ENCODE peak calls at places on chromosome 9, in four cellular contexts. D is uterus, L is Peyer's patch, E is A549. H is an unnamed sample.

GRCh38 chr9:126688617-126689016 is 74.9 kb downstream of the LMX1B start:
- DNase-seq in D (no peak), L (no peak), E (no peak), H (no peak)

GRCh38 chr9:2260401-2261306 is 245.5 kb downstream of the SMARCA2 start:
- DNase-seq in D (no peak), L (no peak), E (peak; percentile 51), H (no peak)

GRCh38 chr9:86405926-86406325 is 51.7 kb upstream of the TUT7 start:
- DNase-seq in D (peak; percentile 55), L (no peak), E (peak; percentile 45), H (peak; percentile 90)

GRCh38 chr9:120852240-120853018 is 9.7 kb upstream of the PSMD5 start:
- DNase-seq in D (no peak), L (no peak), E (no peak), H (no peak)

GRCh38 chr9:83962165-83962564 is 17.9 kb downstream of the HNRNPK start:
- DNase-seq in D (no peak), L (no peak), E (no peak), H (no peak)

GRCh38 chr9:133953976-133954709 is 38.0 kb downstream of the VAV2 start:
- DNase-seq in D (no peak), L (no peak), E (no peak), H (no peak)

GRCh38 chr9:127971357-127972315 is 9.2 kb downstream of the EEIG1 start:
- DNase-seq in D (peak; percentile 55), L (peak; percentile 49), E (no peak), H (no peak)

GRCh38 chr9:101093620-101094019 is 65.1 kb downstream of the PLPPR1 start:
- DNase-seq in D (no peak), L (no peak), E (no peak), H (no peak)

GRCh38 chr9:76657265-76657664 is 107.0 kb upstream of the PCA3 start:
- DNase-seq in D (no peak), L (no peak), E (no peak), H (no peak)

GRCh38 chr9:37915911-37916470 is 12.1 kb upstream of the SLC25A51 start:
- DNase-seq in D (no peak), L (no peak), E (no peak), H (no peak)

GRCh38 chr9:105114318-105114717 is 130.1 kb upstream of the SLC44A1 start:
- DNase-seq in D (no peak), L (no peak), E (no peak), H (no peak)

GRCh38 chr9:120876842-120877240 is at the start of gene PHF19:
- DNase-seq in D (no peak), L (peak; percentile 65), E (peak; percentile 78), H (no peak)

GRCh38 chr9:12185856-12186255 is 507.3 kb upstream of the TYRP1 start:
- DNase-seq in D (no peak), L (no peak), E (no peak), H (no peak)

GRCh38 chr9:98215821-98216220 is 23.4 kb upstream of the CORO2A start:
- DNase-seq in D (no peak), L (no peak), E (peak; percentile 70), H (no peak)

GRCh38 chr9:121133104-121133816 is 58.5 kb downstream of the CNTRL start:
- DNase-seq in D (no peak), L (peak; percentile 52), E (no peak), H (no peak)

GRCh38 chr9:5448016-5448415 is 2.3 kb upstream of the CD274 start:
- DNase-seq in D (no peak), L (no peak), E (no peak), H (no peak)

GRCh38 chr9:5449521-5450359 is 602 bp upstream of the CD274 start:
- DNase-seq in D (no peak), L (no peak), E (no peak), H (no peak)

GRCh38 chr9:5448461-5448860 is 1.9 kb upstream of the CD274 start:
- DNase-seq in D (no peak), L (no peak), E (no peak), H (no peak)

GRCh38 chr9:5452286-5452609 is 1.9 kb downstream of the CD274 start:
- DNase-seq in D (no peak), L (no peak), E (no peak), H (no peak)

GRCh38 chr9:5450360-5451051 is at the start of gene CD274:
- DNase-seq in D (peak; percentile 86), L (peak; percentile 95), E (peak; percentile 70), H (peak; percentile 94)
- TF ChIP-seq POLR2A in D (peak; percentile 55), L (peak; percentile 69), E (peak; percentile 44), H (no peak)

GRCh38 chr9:74016004-74016403 is 481.1 kb upstream of the RORB start:
- DNase-seq in D (no peak), L (no peak), E (no peak), H (no peak)
- TF ChIP-seq POLR2A in D (no peak), L (no peak), E (no peak), H (no peak)

DNA sequence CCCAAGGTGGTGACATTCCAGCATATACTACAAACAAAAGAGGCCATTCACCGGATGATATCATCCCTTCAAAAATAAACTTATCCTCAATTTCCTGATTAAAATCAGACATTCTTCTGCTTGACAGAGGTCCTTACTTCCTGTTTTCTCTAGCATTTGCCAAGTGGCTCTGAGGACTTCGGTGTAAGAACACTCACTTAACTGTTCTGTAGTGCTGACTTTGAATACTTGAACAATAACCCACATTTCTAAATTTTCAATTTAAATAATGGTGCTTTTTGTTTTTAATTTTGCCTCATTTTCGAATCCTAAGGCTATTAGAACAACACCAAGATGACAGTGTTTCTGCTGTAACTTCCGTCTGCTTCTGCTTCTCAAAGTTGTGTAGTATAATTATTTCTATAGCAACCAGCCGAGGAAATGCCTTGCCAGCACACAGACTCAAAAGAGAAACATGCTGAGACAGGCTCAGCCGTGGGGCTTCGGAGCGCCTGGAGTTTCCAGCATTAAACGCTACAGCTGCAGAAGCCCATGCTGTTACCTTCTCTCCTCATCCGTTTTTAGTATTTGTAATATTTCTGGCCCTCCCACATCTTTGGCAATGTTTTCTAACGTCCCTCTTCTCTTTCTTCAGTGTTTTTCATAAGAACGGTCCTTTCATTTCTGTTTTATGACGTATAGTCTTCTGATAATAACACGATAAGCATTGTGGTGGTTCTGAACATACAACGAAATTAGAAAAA is 19.5 kb upstream of the ANXA1 start:
- DNase-seq in D (peak; percentile 78), L (peak; percentile 66), E (no peak), H (no peak)
- TF ChIP-seq POLR2A in D (peak; percentile 36), L (peak; percentile 45), E (no peak), H (no peak)

GRCh38 chr9:72394061-72394460 is 29.1 kb upstream of the ZFAND5 start:
- DNase-seq in D (no peak), L (no peak), E (no peak), H (no peak)
- TF ChIP-seq POLR2A in D (no peak), L (no peak), E (no peak), H (no peak)

DNA sequence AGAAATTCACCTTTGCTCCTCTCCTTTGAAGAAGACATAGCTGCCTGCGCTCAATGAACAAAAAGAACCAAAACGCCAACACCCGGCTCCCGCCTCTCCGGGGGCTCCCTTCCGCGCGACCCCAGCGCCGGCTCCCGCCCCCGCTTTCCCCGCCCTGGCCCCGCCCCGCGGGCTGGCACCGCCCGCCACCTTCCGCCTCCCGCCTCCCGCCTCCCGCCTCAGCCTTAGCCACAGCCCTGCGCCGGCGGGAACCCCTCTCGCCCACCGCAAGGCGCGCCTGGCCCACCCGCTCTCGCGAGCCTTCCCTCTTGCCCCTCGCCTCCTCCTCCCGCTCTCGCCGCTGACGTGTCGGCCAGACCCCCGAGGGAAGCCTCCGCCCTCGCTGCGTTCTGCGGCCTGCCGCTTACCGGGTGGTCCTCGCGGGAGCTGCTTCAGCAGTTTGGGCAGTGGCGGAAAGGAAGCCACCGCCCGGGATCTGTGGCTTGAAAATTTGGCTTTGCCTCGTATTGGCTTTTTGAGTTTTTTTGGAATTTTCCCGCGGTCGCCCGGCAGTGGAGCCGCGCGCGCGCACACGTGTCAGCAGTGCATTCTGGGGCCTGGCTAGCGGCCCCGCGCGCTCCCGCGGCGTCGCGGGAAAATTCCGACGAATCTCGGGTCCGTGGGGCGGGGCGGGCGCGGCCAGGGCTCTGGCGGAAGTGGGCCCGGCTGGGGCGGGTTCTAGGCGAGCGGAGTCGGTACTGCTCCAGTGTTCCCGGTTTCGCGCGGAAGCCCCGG is at the start of gene FANCC:
- DNase-seq in D (peak; percentile 86), L (peak; percentile 95), E (peak; percentile 84), H (peak; percentile 96)
- TF ChIP-seq POLR2A in D (peak; percentile 39), L (peak; percentile 29), E (peak; percentile 78), H (peak; percentile 21)

GRCh38 chr9:33162721-33163311 is 4.3 kb downstream of the B4GALT1 start:
- DNase-seq in D (peak; percentile 81), L (no peak), E (peak; percentile 55), H (no peak)
- TF ChIP-seq POLR2A in D (peak; percentile 31), L (peak; percentile 11), E (no peak), H (no peak)